ENCODE peak calls at places on chromosomes 1 and 21, in five cellular contexts. W is colonic mucosa, J is Peyer's patch, K is brain microvascular endothelial cell, T is IMR-90. U is an unnamed sample.

GRCh38 chr21:41833138-41834115 is 45.7 kb downstream of the PRDM15 start:
- DNase-seq in K (no peak), W (no peak), J (no peak), T (no peak), U (no peak)

GRCh38 chr1:163168053-163168452 is 34.7 kb downstream of the RGS5 start:
- DNase-seq in J (no peak), K (peak; percentile 94), T (peak; percentile 96), W (no peak), U (no peak)

GRCh38 chr1:24392982-24393645 is 20.5 kb downstream of the STPG1 start:
- DNase-seq in K (no peak), J (no peak), W (peak; percentile 15), T (no peak), U (no peak)

GRCh38 chr1:117229217-117229616 is 18.5 kb upstream of the VTCN1 start:
- DNase-seq in W (no peak), T (no peak), K (no peak), J (no peak), U (no peak)

GRCh38 chr1:2312589-2313301 is 78.6 kb downstream of the MORN1 start:
- DNase-seq in J (no peak), K (no peak), W (no peak), T (no peak), U (no peak)

GRCh38 chr21:28516996-28517592 is 475.6 kb downstream of the LTN1 start:
- DNase-seq in J (peak; percentile 68), T (no peak), K (peak; percentile 22), W (peak; percentile 66), U (peak; percentile 36)

GRCh38 chr1:227779021-227779441 is 36.4 kb upstream of the PRSS38 start:
- DNase-seq in K (no peak), W (no peak), T (no peak), J (peak; percentile 30), U (peak; percentile 23)

GRCh38 chr21:45178072-45178608 is 103.8 kb downstream of the ADARB1 start:
- DNase-seq in W (no peak), J (no peak), T (no peak), K (no peak), U (no peak)

GRCh38 chr1:32200226-32201010 is at the start of gene CCDC28B:
- DNase-seq in T (peak; percentile 81), K (peak; percentile 68), J (peak; percentile 65), W (peak; percentile 64), U (no peak)

GRCh38 chr1:54017979-54018378 is at the start of gene LDLRAD1:
- DNase-seq in W (peak; percentile 38), T (no peak), K (no peak), J (peak; percentile 62), U (no peak)

GRCh38 chr1:44239337-44239960 is 26.2 kb downstream of the DMAP1 start:
- DNase-seq in J (peak; percentile 42), K (peak; percentile 60), W (no peak), T (peak; percentile 34), U (no peak)

GRCh38 chr1:155022927-155023236 is 10.7 kb downstream of the DCST2 start:
- DNase-seq in J (peak; percentile 72), T (no peak), K (no peak), W (no peak), U (no peak)

GRCh38 chr1:9849691-9850441 is 26.1 kb upstream of the CLSTN1 start:
- DNase-seq in J (no peak), K (no peak), T (no peak), W (no peak), U (no peak)

GRCh38 chr1:94552071-94552586 is 10.6 kb upstream of the F3 start:
- DNase-seq in T (peak; percentile 44), K (no peak), J (no peak), W (no peak), U (no peak)

GRCh38 chr1:56645663-56646330 is 683 bp downstream of the PRKAA2 start:
- DNase-seq in J (peak; percentile 47), K (no peak), W (peak; percentile 40), T (no peak), U (no peak)

GRCh38 chr21:16199539-16199938 is 469.8 kb downstream of the USP25 start:
- DNase-seq in J (no peak), W (no peak), K (no peak), T (no peak), U (no peak)
- H3K27ac ChIP-seq in J (no peak overlapping the region), W (no peak overlapping the region), K (no peak overlapping the region), T (no peak overlapping the region), U (no peak overlapping the region)

GRCh38 chr1:150474869-150475268 is 12.3 kb upstream of the TARS2 start:
- DNase-seq in T (peak; percentile 7), J (no peak), W (no peak), K (no peak), U (no peak)

GRCh38 chr1:150477320-150477719 is 9.9 kb upstream of the TARS2 start:
- DNase-seq in T (no peak), J (no peak), W (no peak), K (no peak), U (no peak)

GRCh38 chr1:150476754-150477153 is 10.5 kb upstream of the TARS2 start:
- DNase-seq in J (no peak), K (no peak), W (no peak), T (no peak), U (no peak)

GRCh38 chr1:150472606-150473200 is 14.5 kb upstream of the TARS2 start:
- DNase-seq in T (no peak), K (no peak), J (no peak), W (no peak), U (no peak)

DNA sequence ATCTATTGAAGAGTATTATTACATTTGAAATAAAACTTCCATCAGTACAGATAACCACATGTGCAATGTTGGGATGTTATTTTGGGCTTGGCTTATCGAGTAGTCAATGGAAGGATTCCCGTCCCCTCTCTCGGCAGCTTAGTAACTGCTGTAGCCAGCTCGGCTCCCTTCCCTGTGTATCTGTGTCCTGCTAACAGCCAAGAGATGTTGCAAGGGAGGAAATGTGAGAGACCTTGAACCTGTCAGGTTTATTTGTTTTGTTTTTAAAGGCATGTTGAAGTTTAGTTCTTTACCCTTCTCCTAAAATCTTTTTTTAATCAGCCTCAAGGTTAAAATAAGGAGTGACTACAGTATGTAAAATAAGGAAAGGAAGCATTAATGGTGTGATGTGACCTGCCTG is 13.6 kb upstream of the TARS2 start:
- DNase-seq in W (no peak), J (no peak), T (no peak), K (no peak), U (no peak)
- H3K27ac ChIP-seq in W (no peak overlapping the region), J (no peak overlapping the region), T (no peak overlapping the region), K (no peak overlapping the region), U (no peak overlapping the region)

DNA sequence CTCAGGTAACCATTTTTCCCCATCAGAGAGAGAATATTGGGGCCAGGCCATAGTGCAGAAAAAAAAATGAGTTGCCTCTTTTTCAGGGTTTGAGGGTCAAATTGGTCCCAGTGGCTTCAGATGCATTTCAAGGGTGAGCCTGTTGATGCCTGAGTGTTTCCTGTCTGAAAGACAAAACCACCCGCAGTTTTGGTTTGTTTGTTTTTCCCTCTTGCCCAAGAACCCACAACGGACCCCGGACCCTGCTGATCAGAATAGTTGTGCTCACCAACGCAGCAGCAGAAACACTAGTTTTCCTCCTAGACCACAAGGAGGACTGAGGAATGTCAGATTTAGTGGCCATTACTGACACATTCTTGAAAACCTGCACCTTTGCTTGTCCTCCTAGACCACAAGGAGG is 1433.1 kb downstream of the PLA2G4A start:
- DNase-seq in T (no peak), J (no peak), W (no peak), K (no peak), U (no peak)
- H3K27ac ChIP-seq in T (no peak overlapping the region), J (no peak overlapping the region), W (no peak overlapping the region), K (no peak overlapping the region), U (no peak overlapping the region)

DNA sequence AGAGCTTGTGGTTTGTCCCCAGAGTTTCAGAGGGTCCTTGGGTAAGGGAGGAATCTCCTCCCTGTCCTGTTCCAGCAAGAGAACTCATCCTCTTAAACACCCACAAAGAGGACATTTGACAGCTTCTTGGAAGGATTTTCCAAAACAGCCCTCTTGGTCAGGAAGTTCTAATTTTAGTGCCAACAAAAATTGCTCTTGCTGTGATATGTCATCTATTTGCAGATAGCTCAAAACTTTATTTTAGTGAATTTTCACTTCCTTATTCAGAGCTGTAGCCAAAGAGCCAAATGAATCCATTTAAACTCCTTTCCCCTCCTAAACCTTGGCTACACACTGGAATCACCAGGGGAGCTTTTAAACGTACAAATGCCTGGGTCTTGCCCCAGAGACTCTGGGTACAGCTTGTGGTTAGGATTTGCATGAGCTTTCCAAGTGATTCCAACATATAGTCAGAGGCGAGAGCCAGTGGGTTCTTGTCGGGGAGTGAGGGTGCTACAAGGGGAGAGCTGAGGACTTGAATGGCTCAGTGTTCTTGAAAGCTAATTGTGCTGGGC is 11.8 kb upstream of the RASSF5 start:
- DNase-seq in W (no peak), T (no peak), K (no peak), J (no peak), U (no peak)
- H3K27ac ChIP-seq in W (no peak overlapping the region), T (no peak overlapping the region), K (no peak overlapping the region), J (peak overlapping the region; percentile 8), U (no peak overlapping the region)